ENCODE peak calls at places on chromosomes 11 and 22, in five cellular contexts. P, C, O, Q and Z are unnamed samples.

GRCh38 chr11:65788801-65789200 is 1.9 kb downstream of the OVOL1 start:
- DNase-seq in P (no peak), C (no peak), O (no peak), Q (no peak), Z (no peak)

GRCh38 chr22:49798486-49799151 is 29.1 kb downstream of the BRD1 start:
- DNase-seq in P (no peak), C (no peak), O (no peak), Q (no peak), Z (no peak)

GRCh38 chr11:20005747-20006146 is 154.5 kb downstream of the DBX1 start:
- DNase-seq in P (no peak), C (no peak), O (no peak), Q (no peak), Z (no peak)

GRCh38 chr11:6545917-6546605 is 49.0 kb downstream of the DNHD1 start:
- DNase-seq in P (no peak), C (no peak), O (peak), Q (no peak), Z (no peak)

GRCh38 chr11:36361901-36362391 is 65.9 kb downstream of the PRR5L start:
- DNase-seq in P (peak), C (peak), O (no peak), Q (peak), Z (no peak)

GRCh38 chr11:931385-931784 is 5.7 kb downstream of the AP2A2 start:
- DNase-seq in P (no peak), C (no peak), O (no peak), Q (no peak), Z (no peak)

GRCh38 chr11:122439911-122440782 is 215.4 kb upstream of the UBASH3B start:
- DNase-seq in P (peak), C (no peak), O (no peak), Q (peak), Z (peak)

GRCh38 chr11:8168485-8169257 is at the start of gene RIC3:
- DNase-seq in P (peak), C (no peak), O (peak), Q (no peak), Z (no peak)

GRCh38 chr11:60764879-60765278 is 8.2 kb downstream of the MS4A15 start:
- DNase-seq in P (peak), C (no peak), O (no peak), Q (no peak), Z (no peak)

GRCh38 chr11:17554487-17554886 is 7.4 kb downstream of the OTOG start:
- DNase-seq in P (no peak), C (no peak), O (no peak), Q (no peak), Z (no peak)

GRCh38 chr22:42814215-42814614 is 42.9 kb downstream of the ARFGAP3 start:
- DNase-seq in P (no peak), C (no peak), O (no peak), Q (no peak), Z (no peak)